ENCODE peak calls at places on chromosomes 5 and 9, in seven cellular contexts. One of them, this sample, is unnamed.

GRCh38 chr9:1604942-1605560 is 410.1 kb upstream of the SMARCA2 start:
- DNase-seq in ovary: no peak
- DNase-seq in transverse colon: no peak
- DNase-seq in AG04450: no peak
- DNase-seq in pancreas: no peak
- DNase-seq in spleen: no peak
- DNase-seq in CD4-positive, CD25-positive, alpha-beta regulatory T cell: no peak
- DNase-seq in this sample: no peak

GRCh38 chr5:94140300-94140699 is 398.9 kb upstream of the POU5F2 start:
- DNase-seq in ovary: no peak
- DNase-seq in transverse colon: no peak
- DNase-seq in AG04450: no peak
- DNase-seq in pancreas: no peak
- DNase-seq in spleen: no peak
- DNase-seq in CD4-positive, CD25-positive, alpha-beta regulatory T cell: no peak
- DNase-seq in this sample: no peak

GRCh38 chr5:158354958-158355357 is 496.0 kb upstream of the CLINT1 start:
- DNase-seq in ovary: no peak
- DNase-seq in transverse colon: no peak
- DNase-seq in AG04450: no peak
- DNase-seq in pancreas: no peak
- DNase-seq in spleen: no peak
- DNase-seq in CD4-positive, CD25-positive, alpha-beta regulatory T cell: no peak
- DNase-seq in this sample: no peak

GRCh38 chr5:150622157-150622556 is 18.3 kb upstream of the SYNPO start:
- DNase-seq in ovary: no peak
- DNase-seq in transverse colon: no peak
- DNase-seq in AG04450: no peak
- DNase-seq in pancreas: no peak
- DNase-seq in spleen: no peak
- DNase-seq in CD4-positive, CD25-positive, alpha-beta regulatory T cell: no peak
- DNase-seq in this sample: no peak

GRCh38 chr5:141223112-141223783 is at the start of gene PCDHB14:
- DNase-seq in ovary: no peak
- DNase-seq in transverse colon: no peak
- DNase-seq in AG04450: no peak
- DNase-seq in pancreas: no peak
- DNase-seq in spleen: no peak
- DNase-seq in CD4-positive, CD25-positive, alpha-beta regulatory T cell: no peak
- DNase-seq in this sample: no peak

GRCh38 chr9:134776080-134776796 is 104.4 kb upstream of the FCN2 start:
- DNase-seq in ovary: no peak
- DNase-seq in transverse colon: no peak
- DNase-seq in AG04450: peak; percentile 29
- DNase-seq in pancreas: no peak
- DNase-seq in spleen: no peak
- DNase-seq in CD4-positive, CD25-positive, alpha-beta regulatory T cell: no peak
- DNase-seq in this sample: no peak

GRCh38 chr9:530681-531080 is 310.8 kb upstream of the DMRT1 start:
- DNase-seq in ovary: no peak
- DNase-seq in transverse colon: no peak
- DNase-seq in AG04450: no peak
- DNase-seq in pancreas: no peak
- DNase-seq in spleen: no peak
- DNase-seq in CD4-positive, CD25-positive, alpha-beta regulatory T cell: no peak
- DNase-seq in this sample: peak; percentile 81

GRCh38 chr9:95096381-95096780 is 221.1 kb downstream of the FANCC start:
- DNase-seq in ovary: no peak
- DNase-seq in transverse colon: no peak
- DNase-seq in AG04450: no peak
- DNase-seq in pancreas: no peak
- DNase-seq in spleen: no peak
- DNase-seq in CD4-positive, CD25-positive, alpha-beta regulatory T cell: no peak
- DNase-seq in this sample: peak; percentile 46

GRCh38 chr5:135535820-135536801 is at the start of gene NEUROG1:
- DNase-seq in ovary: no peak
- DNase-seq in transverse colon: no peak
- DNase-seq in AG04450: no peak
- DNase-seq in pancreas: no peak
- DNase-seq in spleen: no peak
- DNase-seq in CD4-positive, CD25-positive, alpha-beta regulatory T cell: no peak
- DNase-seq in this sample: no peak

GRCh38 chr5:132426525-132427138 is 57.1 kb downstream of the SLC22A5 start:
- DNase-seq in ovary: peak; percentile 58
- DNase-seq in transverse colon: peak; percentile 86
- DNase-seq in AG04450: peak; percentile 80
- DNase-seq in pancreas: peak; percentile 53
- DNase-seq in spleen: peak; percentile 95
- DNase-seq in CD4-positive, CD25-positive, alpha-beta regulatory T cell: peak; percentile 53
- DNase-seq in this sample: peak; percentile 94

GRCh38 chr5:172854451-172854871 is 20.4 kb downstream of the ERGIC1 start:
- DNase-seq in ovary: peak; percentile 76
- DNase-seq in transverse colon: peak; percentile 75
- DNase-seq in AG04450: no peak
- DNase-seq in pancreas: no peak
- DNase-seq in spleen: no peak
- DNase-seq in CD4-positive, CD25-positive, alpha-beta regulatory T cell: no peak
- DNase-seq in this sample: peak; percentile 73

GRCh38 chr5:36610629-36611028 is 4.2 kb downstream of the SLC1A3 start:
- DNase-seq in ovary: no peak
- DNase-seq in transverse colon: no peak
- DNase-seq in AG04450: no peak
- DNase-seq in pancreas: no peak
- DNase-seq in spleen: no peak
- DNase-seq in CD4-positive, CD25-positive, alpha-beta regulatory T cell: no peak
- DNase-seq in this sample: no peak

GRCh38 chr9:100377015-100377414 is 24.3 kb upstream of the TEX10 start:
- DNase-seq in ovary: no peak
- DNase-seq in transverse colon: no peak
- DNase-seq in AG04450: no peak
- DNase-seq in pancreas: no peak
- DNase-seq in spleen: no peak
- DNase-seq in CD4-positive, CD25-positive, alpha-beta regulatory T cell: no peak
- DNase-seq in this sample: no peak

GRCh38 chr5:109273594-109273993 is 136.2 kb downstream of the PJA2 start:
- DNase-seq in ovary: no peak
- DNase-seq in transverse colon: no peak
- DNase-seq in AG04450: no peak
- DNase-seq in pancreas: no peak
- DNase-seq in spleen: no peak
- DNase-seq in CD4-positive, CD25-positive, alpha-beta regulatory T cell: no peak
- DNase-seq in this sample: no peak

GRCh38 chr9:22129633-22130032 is 120.5 kb upstream of the CDKN2B start:
- DNase-seq in ovary: no peak
- DNase-seq in transverse colon: no peak
- DNase-seq in AG04450: no peak
- DNase-seq in pancreas: no peak
- DNase-seq in spleen: no peak
- DNase-seq in CD4-positive, CD25-positive, alpha-beta regulatory T cell: no peak
- DNase-seq in this sample: no peak

GRCh38 chr9:137454145-137454505 is 5.0 kb downstream of the NSMF start:
- DNase-seq in ovary: peak; percentile 74
- DNase-seq in transverse colon: peak; percentile 78
- DNase-seq in AG04450: no peak
- DNase-seq in pancreas: peak; percentile 43
- DNase-seq in spleen: peak; percentile 92
- DNase-seq in CD4-positive, CD25-positive, alpha-beta regulatory T cell: peak; percentile 44
- DNase-seq in this sample: peak; percentile 80

GRCh38 chr5:137598341-137598740 is 99.2 kb upstream of the SPOCK1 start:
- DNase-seq in ovary: no peak
- DNase-seq in transverse colon: no peak
- DNase-seq in AG04450: no peak
- DNase-seq in pancreas: no peak
- DNase-seq in spleen: no peak
- DNase-seq in CD4-positive, CD25-positive, alpha-beta regulatory T cell: no peak
- DNase-seq in this sample: no peak

GRCh38 chr5:102715405-102715804 is 39.7 kb upstream of the PAM start:
- DNase-seq in ovary: no peak
- DNase-seq in transverse colon: no peak
- DNase-seq in AG04450: peak; percentile 53
- DNase-seq in pancreas: no peak
- DNase-seq in spleen: no peak
- DNase-seq in CD4-positive, CD25-positive, alpha-beta regulatory T cell: no peak
- DNase-seq in this sample: no peak

GRCh38 chr9:37989632-37990155 is 79.3 kb downstream of the SHB start:
- DNase-seq in ovary: no peak
- DNase-seq in transverse colon: no peak
- DNase-seq in AG04450: no peak
- DNase-seq in pancreas: no peak
- DNase-seq in spleen: no peak
- DNase-seq in CD4-positive, CD25-positive, alpha-beta regulatory T cell: no peak
- DNase-seq in this sample: no peak

GRCh38 chr9:37990404-37991015 is 78.5 kb downstream of the SHB start:
- DNase-seq in ovary: no peak
- DNase-seq in transverse colon: no peak
- DNase-seq in AG04450: no peak
- DNase-seq in pancreas: no peak
- DNase-seq in spleen: no peak
- DNase-seq in CD4-positive, CD25-positive, alpha-beta regulatory T cell: no peak
- DNase-seq in this sample: no peak

GRCh38 chr9:37994639-37995347 is 74.2 kb downstream of the SHB start:
- DNase-seq in ovary: no peak
- DNase-seq in transverse colon: peak; percentile 55
- DNase-seq in AG04450: peak; percentile 34
- DNase-seq in pancreas: peak; percentile 45
- DNase-seq in spleen: peak; percentile 85
- DNase-seq in CD4-positive, CD25-positive, alpha-beta regulatory T cell: no peak
- DNase-seq in this sample: peak; percentile 81

GRCh38 chr9:37995348-37995737 is 73.7 kb downstream of the SHB start:
- DNase-seq in ovary: no peak
- DNase-seq in transverse colon: no peak
- DNase-seq in AG04450: no peak
- DNase-seq in pancreas: no peak
- DNase-seq in spleen: no peak
- DNase-seq in CD4-positive, CD25-positive, alpha-beta regulatory T cell: no peak
- DNase-seq in this sample: no peak

DNA sequence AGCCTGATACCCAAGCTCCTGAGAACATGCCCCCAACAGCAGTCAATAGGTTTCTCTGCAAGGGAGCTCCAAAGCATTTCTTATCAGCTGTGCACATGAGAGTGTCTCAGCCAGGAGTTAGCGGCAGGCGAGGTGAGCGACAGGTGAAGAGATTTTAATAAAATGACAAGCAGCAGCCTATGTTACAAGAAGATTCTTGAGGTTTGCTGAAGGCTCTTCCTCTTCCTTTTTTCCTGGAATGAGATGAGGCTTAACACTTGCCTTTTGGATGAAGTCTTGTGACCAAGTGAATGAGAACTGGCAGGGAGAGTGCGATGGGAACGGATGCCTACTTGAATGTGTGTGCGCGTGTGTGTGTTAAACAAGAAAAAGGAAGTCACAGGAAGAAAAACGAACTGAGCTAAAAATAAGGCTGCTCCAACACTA is 76.1 kb downstream of the SHB start:
- DNase-seq in ovary: no peak
- DNase-seq in transverse colon: no peak
- DNase-seq in AG04450: no peak
- DNase-seq in pancreas: no peak
- DNase-seq in spleen: no peak
- DNase-seq in CD4-positive, CD25-positive, alpha-beta regulatory T cell: no peak
- DNase-seq in this sample: peak; percentile 76
- H3K27ac ChIP-seq in ovary: no peak overlapping the region
- H3K27ac ChIP-seq in transverse colon: peak overlapping the region; percentile 21
- H3K27ac ChIP-seq in AG04450: no peak overlapping the region
- H3K27ac ChIP-seq in pancreas: no peak overlapping the region
- H3K27ac ChIP-seq in spleen: no peak overlapping the region
- H3K27ac ChIP-seq in CD4-positive, CD25-positive, alpha-beta regulatory T cell: no peak overlapping the region
- H3K27ac ChIP-seq in this sample: no peak overlapping the region

GRCh38 chr5:170311856-170312405 is 14.4 kb upstream of the LCP2 start:
- DNase-seq in ovary: no peak
- DNase-seq in transverse colon: no peak
- DNase-seq in AG04450: no peak
- DNase-seq in pancreas: no peak
- DNase-seq in spleen: no peak
- DNase-seq in CD4-positive, CD25-positive, alpha-beta regulatory T cell: no peak
- DNase-seq in this sample: no peak
- H3K27ac ChIP-seq in ovary: no peak overlapping the region
- H3K27ac ChIP-seq in transverse colon: peak overlapping the region; percentile 50
- H3K27ac ChIP-seq in AG04450: no peak overlapping the region
- H3K27ac ChIP-seq in pancreas: no peak overlapping the region
- H3K27ac ChIP-seq in spleen: peak overlapping the region; percentile 81
- H3K27ac ChIP-seq in CD4-positive, CD25-positive, alpha-beta regulatory T cell: peak overlapping the region; percentile 59
- H3K27ac ChIP-seq in this sample: no peak overlapping the region

GRCh38 chr9:110877376-110877775 is 160.9 kb downstream of the LPAR1 start:
- DNase-seq in ovary: no peak
- DNase-seq in transverse colon: no peak
- DNase-seq in AG04450: no peak
- DNase-seq in pancreas: no peak
- DNase-seq in spleen: no peak
- DNase-seq in CD4-positive, CD25-positive, alpha-beta regulatory T cell: no peak
- DNase-seq in this sample: no peak
- H3K27ac ChIP-seq in ovary: no peak overlapping the region
- H3K27ac ChIP-seq in transverse colon: no peak overlapping the region
- H3K27ac ChIP-seq in AG04450: no peak overlapping the region
- H3K27ac ChIP-seq in pancreas: no peak overlapping the region
- H3K27ac ChIP-seq in spleen: no peak overlapping the region
- H3K27ac ChIP-seq in CD4-positive, CD25-positive, alpha-beta regulatory T cell: no peak overlapping the region
- H3K27ac ChIP-seq in this sample: no peak overlapping the region

GRCh38 chr9:91154686-91155085 is 207.0 kb downstream of the AUH start:
- DNase-seq in ovary: no peak
- DNase-seq in transverse colon: no peak
- DNase-seq in AG04450: no peak
- DNase-seq in pancreas: no peak
- DNase-seq in spleen: no peak
- DNase-seq in CD4-positive, CD25-positive, alpha-beta regulatory T cell: no peak
- DNase-seq in this sample: no peak

GRCh38 chr9:91155181-91155580 is 206.5 kb downstream of the AUH start:
- DNase-seq in ovary: no peak
- DNase-seq in transverse colon: no peak
- DNase-seq in AG04450: no peak
- DNase-seq in pancreas: no peak
- DNase-seq in spleen: no peak
- DNase-seq in CD4-positive, CD25-positive, alpha-beta regulatory T cell: no peak
- DNase-seq in this sample: no peak

GRCh38 chr9:91156451-91157234 is 205.1 kb downstream of the AUH start:
- DNase-seq in ovary: no peak
- DNase-seq in transverse colon: peak; percentile 50
- DNase-seq in AG04450: no peak
- DNase-seq in pancreas: no peak
- DNase-seq in spleen: no peak
- DNase-seq in CD4-positive, CD25-positive, alpha-beta regulatory T cell: no peak
- DNase-seq in this sample: no peak

GRCh38 chr9:91157891-91158660 is 203.6 kb downstream of the AUH start:
- DNase-seq in ovary: no peak
- DNase-seq in transverse colon: no peak
- DNase-seq in AG04450: no peak
- DNase-seq in pancreas: no peak
- DNase-seq in spleen: no peak
- DNase-seq in CD4-positive, CD25-positive, alpha-beta regulatory T cell: no peak
- DNase-seq in this sample: no peak

DNA sequence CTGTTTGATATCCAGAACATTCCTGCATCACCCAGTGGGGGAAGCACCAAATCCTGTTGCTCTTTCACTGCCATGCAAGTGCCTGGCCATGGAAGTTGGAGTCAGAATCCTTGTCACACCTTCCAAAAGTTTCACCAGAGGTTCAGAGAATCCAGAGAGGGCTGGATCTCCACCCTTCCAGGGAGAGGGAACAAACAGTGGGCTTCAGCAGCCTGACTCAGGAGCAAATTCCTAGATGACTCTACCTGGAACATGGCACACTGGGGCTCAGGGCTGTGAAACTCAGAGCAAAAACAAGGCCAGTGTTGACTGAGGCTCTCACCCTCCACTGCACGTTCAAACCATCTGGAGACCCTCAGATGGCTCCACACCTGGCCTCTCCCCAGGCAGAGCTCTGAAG is 206.0 kb downstream of the AUH start:
- DNase-seq in ovary: no peak
- DNase-seq in transverse colon: no peak
- DNase-seq in AG04450: no peak
- DNase-seq in pancreas: no peak
- DNase-seq in spleen: no peak
- DNase-seq in CD4-positive, CD25-positive, alpha-beta regulatory T cell: no peak
- DNase-seq in this sample: no peak
- H3K27ac ChIP-seq in ovary: no peak overlapping the region
- H3K27ac ChIP-seq in transverse colon: no peak overlapping the region
- H3K27ac ChIP-seq in AG04450: no peak overlapping the region
- H3K27ac ChIP-seq in pancreas: no peak overlapping the region
- H3K27ac ChIP-seq in spleen: peak overlapping the region; percentile 77
- H3K27ac ChIP-seq in CD4-positive, CD25-positive, alpha-beta regulatory T cell: no peak overlapping the region
- H3K27ac ChIP-seq in this sample: no peak overlapping the region